ENCODE peak calls at places on chromosomes 2 and 18, in six cellular contexts. T is NCI-H1092 treated with DMSO at 0.1 percent for 48 hours; H is activated T-helper 9 cell treated with anti-CD3 and anti-CD28 coated beads, Interleukin-2, amount 50 U/mL, for 16 hours; G is heart right ventricle; K is LoVo; I is retinal pigment epithelial cell. W is an unnamed sample.

GRCh38 chr2:134301099-134301970 is 47.5 kb downstream of the MGAT5 start:
- DNase-seq in T (peak; percentile 57), H (no peak), G (no peak), K (no peak), I (peak; percentile 59), W (no peak)

GRCh38 chr18:49730951-49731391 is 82.4 kb downstream of the ACAA2 start:
- DNase-seq in T (no peak), H (no peak), G (no peak), K (no peak), I (no peak), W (no peak)

GRCh38 chr2:8003462-8004075 is 678.3 kb upstream of the ID2 start:
- DNase-seq in T (peak; percentile 18), H (no peak), G (peak; percentile 63), K (no peak), I (no peak), W (peak; percentile 75)

GRCh38 chr2:45031028-45031427 is 21.8 kb upstream of the SIX2 start:
- DNase-seq in T (no peak), H (no peak), G (no peak), K (no peak), I (no peak), W (no peak)

GRCh38 chr2:238595750-238596570 is 169.2 kb downstream of the ASB1 start:
- DNase-seq in T (no peak), H (no peak), G (no peak), K (no peak), I (no peak), W (no peak)

GRCh38 chr2:42044939-42045338 is 2.9 kb upstream of the PKDCC start:
- DNase-seq in T (no peak), H (no peak), G (no peak), K (no peak), I (no peak), W (no peak)

GRCh38 chr2:56286936-56287335 is 103.1 kb downstream of the CCDC85A start:
- DNase-seq in T (no peak), H (no peak), G (no peak), K (no peak), I (no peak), W (no peak)

GRCh38 chr18:21255211-21255610 is 13.2 kb downstream of the GREB1L start:
- DNase-seq in T (no peak), H (no peak), G (no peak), K (no peak), I (no peak), W (no peak)

GRCh38 chr2:238689331-238689730 is 158.6 kb upstream of the TWIST2 start:
- DNase-seq in T (no peak), H (no peak), G (no peak), K (no peak), I (no peak), W (no peak)

GRCh38 chr2:29374823-29375222 is 259.6 kb downstream of the CLIP4 start:
- DNase-seq in T (peak; percentile 21), H (no peak), G (no peak), K (no peak), I (no peak), W (no peak)

GRCh38 chr2:161044095-161044874 is 115.9 kb upstream of the TANK start:
- DNase-seq in T (no peak), H (no peak), G (no peak), K (no peak), I (no peak), W (no peak)

GRCh38 chr2:3636586-3637310 is 21.3 kb upstream of the ALLC start:
- DNase-seq in T (no peak), H (no peak), G (no peak), K (no peak), I (no peak), W (no peak)

GRCh38 chr2:120395221-120395620 is 49.3 kb downstream of the INHBB start:
- DNase-seq in T (no peak), H (no peak), G (no peak), K (no peak), I (no peak), W (peak; percentile 22)

GRCh38 chr2:121803503-121803902 is 48.1 kb downstream of the TSN start:
- DNase-seq in T (peak; percentile 36), H (no peak), G (no peak), K (no peak), I (no peak), W (no peak)

GRCh38 chr2:55498582-55498981 is 20.9 kb upstream of the CFAP36 start:
- DNase-seq in T (no peak), H (no peak), G (no peak), K (no peak), I (no peak), W (no peak)

GRCh38 chr2:173350383-173350782 is 4.3 kb upstream of the CDCA7 start:
- DNase-seq in T (no peak), H (no peak), G (no peak), K (no peak), I (no peak), W (no peak)

GRCh38 chr2:237412646-237413292 is 1.2 kb downstream of the COL6A3 start:
- DNase-seq in T (no peak), H (no peak), G (peak; percentile 43), K (no peak), I (no peak), W (no peak)

GRCh38 chr2:128958241-128958640 is 639.6 kb upstream of the HS6ST1 start:
- DNase-seq in T (no peak), H (no peak), G (no peak), K (no peak), I (no peak), W (no peak)

GRCh38 chr18:26656944-26657536 is 108.7 kb upstream of the KCTD1 start:
- DNase-seq in T (peak; percentile 64), H (no peak), G (peak; percentile 86), K (peak; percentile 57), I (no peak), W (peak; percentile 89)

GRCh38 chr18:49723648-49724180 is 89.6 kb downstream of the ACAA2 start:
- DNase-seq in T (no peak), H (no peak), G (no peak), K (peak; percentile 85), I (peak; percentile 59), W (no peak)

GRCh38 chr2:143824796-143825195 is 695.1 kb downstream of the ZEB2 start:
- DNase-seq in T (no peak), H (no peak), G (no peak), K (no peak), I (no peak), W (no peak)

GRCh38 chr2:54143780-54144179 is 28.4 kb downstream of the ACYP2 start:
- DNase-seq in T (no peak), H (no peak), G (no peak), K (no peak), I (no peak), W (no peak)

GRCh38 chr18:3453540-3454364 is 3.8 kb downstream of the TGIF1 start:
- DNase-seq in T (no peak), H (no peak), G (peak; percentile 20), K (peak; percentile 47), I (no peak), W (peak; percentile 45)

GRCh38 chr2:151302879-151303278 is 13.4 kb upstream of the NMI start:
- DNase-seq in T (no peak), H (no peak), G (no peak), K (no peak), I (no peak), W (no peak)

GRCh38 chr2:189613077-189613636 is 32.6 kb upstream of the SLC40A1 start:
- DNase-seq in T (no peak), H (no peak), G (no peak), K (peak; percentile 41), I (peak; percentile 43), W (no peak)

GRCh38 chr2:120769076-120769786 is 33.6 kb downstream of the GLI2 start:
- DNase-seq in T (no peak), H (no peak), G (peak; percentile 5), K (no peak), I (no peak), W (peak; percentile 22)

GRCh38 chr2:3770724-3771415 is 67.5 kb downstream of the DCDC2C start:
- DNase-seq in T (no peak), H (no peak), G (no peak), K (no peak), I (no peak), W (no peak)

GRCh38 chr2:227853765-227854271 is 17.6 kb upstream of the DAW1 start:
- DNase-seq in T (peak; percentile 1), H (no peak), G (no peak), K (no peak), I (no peak), W (no peak)

GRCh38 chr2:9547272-9547991 is 8.2 kb downstream of the ADAM17 start:
- DNase-seq in T (no peak), H (no peak), G (no peak), K (no peak), I (no peak), W (no peak)

GRCh38 chr2:199382091-199382490 is 75.6 kb downstream of the SATB2 start:
- DNase-seq in T (no peak), H (no peak), G (no peak), K (no peak), I (no peak), W (no peak)

GRCh38 chr18:65458871-65459270 is 291.9 kb upstream of the CDH7 start:
- DNase-seq in T (no peak), H (no peak), G (no peak), K (no peak), I (no peak), W (no peak)

GRCh38 chr2:64654993-64655666 is 1.4 kb upstream of the SERTAD2 start:
- DNase-seq in T (no peak), H (no peak), G (no peak), K (peak; percentile 49), I (no peak), W (no peak)

GRCh38 chr18:39611381-39612090 is 2045.9 kb upstream of the CELF4 start:
- DNase-seq in T (no peak), H (no peak), G (no peak), K (no peak), I (no peak), W (no peak)

GRCh38 chr2:202848813-202849212 is 22.8 kb downstream of the ICA1L start:
- DNase-seq in T (no peak), H (no peak), G (no peak), K (no peak), I (no peak), W (peak; percentile 53)

GRCh38 chr2:152407204-152407721 is 72.3 kb downstream of the FMNL2 start:
- DNase-seq in T (no peak), H (no peak), G (peak; percentile 40), K (no peak), I (no peak), W (peak; percentile 51)

GRCh38 chr2:127563458-127564428 is 28.3 kb downstream of the MYO7B start:
- DNase-seq in T (no peak), H (no peak), G (no peak), K (no peak), I (no peak), W (no peak)

GRCh38 chr2:46481541-46482193 is 2.3 kb downstream of the TMEM247 start:
- DNase-seq in T (peak; percentile 16), H (no peak), G (no peak), K (peak; percentile 46), I (no peak), W (no peak)

GRCh38 chr18:37282386-37283037 is 283.1 kb downstream of the CELF4 start:
- DNase-seq in T (no peak), H (no peak), G (no peak), K (no peak), I (no peak), W (no peak)